ENCODE peak calls at places on chromosomes 5 and 9, in seven cellular contexts. C is nephron progenitor cell, O is astrocyte of the spinal cord, Q is RWPE1, D is fibroblast of mammary gland, Y is HFF-Myc, E is kidney epithelial cell. F is an unnamed sample.

GRCh38 chr5:138230261-138230660 is 17.1 kb upstream of the CDC23 start:
- DNase-seq in C (no peak), O (no peak), Q (peak), D (peak), Y (no peak), E (no peak), F (no peak)

GRCh38 chr9:137204731-137205125 is 720 bp downstream of the TMEM203 start:
- DNase-seq in C (no peak), O (no peak), Q (no peak), D (no peak), Y (no peak), E (no peak), F (no peak)

GRCh38 chr5:151068571-151069197 is 12.2 kb downstream of the TNIP1 start:
- DNase-seq in C (no peak), O (peak), Q (no peak), D (no peak), Y (no peak), E (no peak), F (peak)

GRCh38 chr9:79154806-79155205 is 417.0 kb upstream of the TLE4 start:
- DNase-seq in C (no peak), O (no peak), Q (no peak), D (peak), Y (no peak), E (no peak), F (no peak)

GRCh38 chr5:133864711-133865110 is 103.7 kb downstream of the C5orf15 start:
- DNase-seq in C (no peak), O (no peak), Q (no peak), D (no peak), Y (no peak), E (no peak), F (no peak)

GRCh38 chr5:79284852-79285251 is 48.9 kb downstream of the JMY start:
- DNase-seq in C (no peak), O (no peak), Q (no peak), D (peak), Y (no peak), E (no peak), F (no peak)

GRCh38 chr5:14351845-14352712 is 208.9 kb downstream of the TRIO start:
- DNase-seq in C (peak), O (peak), Q (peak), D (peak), Y (peak), E (peak), F (peak)

GRCh38 chr9:124869466-124869985 is 7.6 kb downstream of the ARPC5L start:
- DNase-seq in C (peak), O (no peak), Q (peak), D (no peak), Y (no peak), E (no peak), F (no peak)

GRCh38 chr9:130237763-130238524 is 27.6 kb upstream of the HMCN2 start:
- DNase-seq in C (no peak), O (no peak), Q (no peak), D (no peak), Y (no peak), E (no peak), F (no peak)

GRCh38 chr9:79701651-79702050 is 129.9 kb downstream of the TLE4 start:
- DNase-seq in C (no peak), O (no peak), Q (no peak), D (peak), Y (no peak), E (no peak), F (peak)

GRCh38 chr5:178351950-178352349 is 119.3 kb upstream of the PHYKPL start:
- DNase-seq in C (no peak), O (no peak), Q (no peak), D (no peak), Y (no peak), E (no peak), F (no peak)

GRCh38 chr9:124835026-124835501 is 18.2 kb upstream of the WDR38 start:
- DNase-seq in C (no peak), O (peak), Q (peak), D (peak), Y (no peak), E (no peak), F (no peak)

GRCh38 chr5:88384901-88385300 is 116.3 kb upstream of the TMEM161B start:
- DNase-seq in C (no peak), O (no peak), Q (no peak), D (no peak), Y (no peak), E (no peak), F (no peak)

GRCh38 chr9:136107155-136107952 is 11.3 kb downstream of the TMEM250 start:
- DNase-seq in C (no peak), O (no peak), Q (no peak), D (no peak), Y (no peak), E (no peak), F (no peak)

GRCh38 chr5:86617756-86618577 is at the start of gene COX7C:
- DNase-seq in C (peak), O (peak), Q (peak), D (peak), Y (peak), E (peak), F (peak)

GRCh38 chr9:126033318-126033717 is 286.1 kb downstream of the PBX3 start:
- DNase-seq in C (no peak), O (no peak), Q (no peak), D (no peak), Y (no peak), E (no peak), F (no peak)

GRCh38 chr9:135612981-135613910 is 26.1 kb downstream of the GLT6D1 start:
- DNase-seq in C (no peak), O (no peak), Q (no peak), D (no peak), Y (no peak), E (no peak), F (no peak)

GRCh38 chr9:126516936-126517750 is 96.6 kb upstream of the LMX1B start:
- DNase-seq in C (peak), O (peak), Q (peak), D (peak), Y (peak), E (peak), F (no peak)

GRCh38 chr5:139649082-139649991 is 1.2 kb downstream of the CXXC5 start:
- DNase-seq in C (peak), O (peak), Q (no peak), D (no peak), Y (no peak), E (no peak), F (peak)

GRCh38 chr9:92706218-92706940 is 36.4 kb upstream of the IPPK start:
- DNase-seq in C (no peak), O (no peak), Q (peak), D (peak), Y (no peak), E (no peak), F (no peak)

GRCh38 chr5:78526049-78526525 is 122.5 kb downstream of the LHFPL2 start:
- DNase-seq in C (no peak), O (peak), Q (peak), D (peak), Y (no peak), E (peak), F (no peak)

GRCh38 chr9:29422445-29422844 is 1849.2 kb upstream of the C9orf72 start:
- DNase-seq in C (no peak), O (no peak), Q (no peak), D (no peak), Y (no peak), E (no peak), F (no peak)

GRCh38 chr5:43815504-43815903 is 212.5 kb downstream of the NNT start:
- DNase-seq in C (no peak), O (no peak), Q (no peak), D (no peak), Y (no peak), E (no peak), F (no peak)

GRCh38 chr5:124148574-124148973 is 597.9 kb downstream of the ZNF608 start:
- DNase-seq in C (no peak), O (no peak), Q (no peak), D (no peak), Y (no peak), E (no peak), F (no peak)

GRCh38 chr9:130265431-130266235 is at the start of gene HMCN2:
- DNase-seq in C (peak), O (no peak), Q (no peak), D (no peak), Y (no peak), E (no peak), F (no peak)

GRCh38 chr5:96146675-96147074 is 185.0 kb upstream of the ELL2 start:
- DNase-seq in C (no peak), O (peak), Q (peak), D (peak), Y (peak), E (peak), F (peak)

GRCh38 chr5:65299841-65300240 is 181.9 kb downstream of the ADAMTS6 start:
- DNase-seq in C (no peak), O (peak), Q (no peak), D (peak), Y (peak), E (no peak), F (no peak)

GRCh38 chr9:87812375-87813118 is 70.1 kb upstream of the SPATA31E1 start:
- DNase-seq in C (no peak), O (peak), Q (peak), D (peak), Y (peak), E (peak), F (no peak)